ENCODE peak calls at places on chromosome 20, in four cellular contexts. J is choroid plexus epithelial cell, D is hepatocyte, P is A549. Q is an unnamed sample.

GRCh38 chr20:434661-435419 is 26.7 kb downstream of the RBCK1 start:
- DNase-seq in J (no peak), D (no peak), P (no peak), Q (no peak)

GRCh38 chr20:45704969-45705637 is at the start of gene WFDC10B:
- DNase-seq in J (no peak), D (no peak), P (no peak), Q (no peak)

GRCh38 chr20:45890077-45890996 is 671 bp downstream of the NEURL2 start:
- DNase-seq in J (peak; percentile 91), D (peak; percentile 92), P (peak; percentile 66), Q (peak; percentile 83)

GRCh38 chr20:29427201-29428060 is 1830.0 kb upstream of the DEFB115 start:
- DNase-seq in J (no peak), D (no peak), P (peak; percentile 57), Q (no peak)

GRCh38 chr20:20761302-20761701 is 48.9 kb upstream of the RALGAPA2 start:
- DNase-seq in J (no peak), D (no peak), P (no peak), Q (no peak)

GRCh38 chr20:6533321-6533720 is 234.2 kb upstream of the BMP2 start:
- DNase-seq in J (peak; percentile 61), D (peak; percentile 5), P (no peak), Q (peak; percentile 57)

GRCh38 chr20:46520976-46521579 is 7.7 kb upstream of the ZNF334 start:
- DNase-seq in J (peak; percentile 84), D (peak; percentile 75), P (peak; percentile 67), Q (peak; percentile 65)

GRCh38 chr20:1265226-1265915 is 723 bp upstream of the SNPH start:
- DNase-seq in J (no peak), D (no peak), P (no peak), Q (peak; percentile 9)

GRCh38 chr20:18323705-18324104 is 35.4 kb downstream of the ZNF133 start:
- DNase-seq in J (no peak), D (no peak), P (no peak), Q (no peak)

GRCh38 chr20:40493071-40493470 is 196.0 kb downstream of the MAFB start:
- DNase-seq in J (peak; percentile 92), D (peak; percentile 30), P (no peak), Q (peak; percentile 63)

GRCh38 chr20:35013421-35014411 is 58.0 kb downstream of the MYH7B start:
- DNase-seq in J (peak; percentile 18), D (no peak), P (no peak), Q (peak; percentile 54)

GRCh38 chr20:2401527-2401926 is 20.8 kb downstream of the TGM6 start:
- DNase-seq in J (no peak), D (no peak), P (no peak), Q (no peak)

GRCh38 chr20:20547221-20547875 is 165.1 kb downstream of the RALGAPA2 start:
- DNase-seq in J (peak; percentile 12), D (peak; percentile 28), P (no peak), Q (no peak)

GRCh38 chr20:17504326-17504897 is 26.8 kb downstream of the BFSP1 start:
- DNase-seq in J (no peak), D (no peak), P (no peak), Q (no peak)

GRCh38 chr20:5013682-5014447 is 12.6 kb upstream of the SLC23A2 start:
- DNase-seq in J (no peak), D (no peak), P (no peak), Q (no peak)

DNA sequence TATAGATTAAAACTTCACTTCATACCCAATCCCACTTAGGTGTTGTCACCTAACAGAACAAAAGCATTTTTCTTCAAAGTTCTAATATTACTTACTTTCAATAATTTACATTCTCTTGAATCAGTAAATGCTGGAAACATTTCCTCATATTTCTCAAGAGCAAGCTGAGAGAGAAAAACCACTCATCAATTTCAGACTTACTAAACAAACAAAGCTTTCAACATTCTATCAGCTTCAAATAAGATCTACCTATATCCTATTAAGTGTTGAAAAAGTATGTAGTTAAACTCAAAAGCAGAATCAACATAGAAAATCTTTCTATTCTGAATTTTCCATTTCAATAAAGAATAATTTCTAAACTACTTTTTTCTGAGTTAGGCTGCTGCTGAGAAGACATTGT is 17.8 kb downstream of the GZF1 start:
- DNase-seq in J (no peak), D (no peak), P (no peak), Q (no peak)
- H3K4me3 ChIP-seq in J (no peak overlapping the region), D (no peak overlapping the region), P (no peak overlapping the region), Q (no peak overlapping the region)

GRCh38 chr20:47786763-47787107 is 1.5 kb upstream of the SULF2 start:
- DNase-seq in J (no peak), D (no peak), P (no peak), Q (no peak)
- H3K4me3 ChIP-seq in J (peak overlapping the region; percentile 50), D (no peak overlapping the region), P (peak overlapping the region; percentile 69), Q (peak overlapping the region; percentile 74)

GRCh38 chr20:36306557-36307411 is 645 bp downstream of the DLGAP4 start:
- DNase-seq in J (no peak), D (no peak), P (no peak), Q (no peak)

GRCh38 chr20:36304786-36305495 is 1.2 kb upstream of the DLGAP4 start:
- DNase-seq in J (no peak), D (no peak), P (no peak), Q (no peak)

GRCh38 chr20:36303831-36304230 is 2.3 kb upstream of the DLGAP4 start:
- DNase-seq in J (no peak), D (no peak), P (no peak), Q (no peak)

GRCh38 chr20:36307412-36308317 is 1.5 kb downstream of the DLGAP4 start:
- DNase-seq in J (no peak), D (no peak), P (no peak), Q (no peak)

DNA sequence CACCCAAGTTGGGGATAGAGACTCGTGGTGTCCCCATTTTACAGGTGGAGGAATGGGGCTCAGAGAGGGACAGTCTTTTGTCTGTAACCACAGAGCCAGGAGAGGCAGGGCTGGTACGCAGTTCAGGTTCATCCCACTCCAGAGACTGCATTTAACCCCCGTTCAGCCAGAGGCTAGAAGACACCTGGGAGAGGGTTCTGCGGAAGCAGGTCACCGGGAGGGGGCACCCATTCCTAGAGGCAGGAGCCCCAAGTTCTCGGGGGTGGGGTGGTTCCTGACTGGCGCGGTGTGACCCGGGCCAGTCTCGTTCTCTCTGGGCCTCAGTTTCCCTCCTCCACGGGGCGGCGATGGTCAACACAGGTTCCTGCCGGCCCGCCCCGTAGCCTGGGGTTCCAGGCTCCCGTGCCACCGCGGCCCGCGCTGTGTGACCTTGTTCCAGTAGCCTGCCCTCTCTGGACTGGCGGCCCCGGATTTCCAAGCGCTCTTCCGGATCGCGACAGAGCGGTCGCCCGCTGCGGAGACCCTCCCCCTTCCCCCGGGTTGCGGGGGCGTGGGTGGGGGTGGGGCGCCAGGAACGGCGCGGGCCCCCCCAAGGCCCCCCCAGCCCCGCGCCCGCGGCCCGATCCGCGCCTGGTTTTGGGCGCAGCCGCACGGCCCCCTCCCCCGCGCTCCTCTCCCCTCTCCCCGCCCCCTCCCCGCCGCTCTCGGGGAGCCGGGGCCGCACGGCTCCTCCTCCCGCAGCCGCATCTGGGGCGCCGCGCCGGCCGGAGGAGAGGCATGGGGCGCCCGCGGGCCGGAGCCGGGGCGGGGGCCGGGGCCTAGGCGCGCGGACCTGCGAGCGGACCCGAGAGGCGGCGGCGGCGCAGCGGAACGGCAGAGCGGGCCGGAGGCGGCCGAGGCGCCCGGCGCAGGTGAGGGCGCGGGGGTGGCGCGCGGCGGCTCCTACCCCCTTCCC is at the start of gene DLGAP4:
- DNase-seq in J (no peak), D (no peak), P (no peak), Q (peak; percentile 15)
- H3K4me3 ChIP-seq in J (no peak within 1 kb of the TSS), D (no peak within 1 kb of the TSS), P (peak within 1 kb of the TSS; percentile 51), Q (no peak within 1 kb of the TSS)

GRCh38 chr20:63178445-63178818 is 37.5 kb downstream of the YTHDF1 start:
- DNase-seq in J (no peak), D (no peak), P (no peak), Q (peak; percentile 11)

GRCh38 chr20:63178889-63179751 is 36.8 kb downstream of the YTHDF1 start:
- DNase-seq in J (peak; percentile 11), D (peak; percentile 55), P (peak; percentile 49), Q (peak; percentile 36)

GRCh38 chr20:63176448-63177133 is 39.3 kb downstream of the YTHDF1 start:
- DNase-seq in J (no peak), D (no peak), P (peak; percentile 78), Q (no peak)

GRCh38 chr20:63177134-63177784 is 38.7 kb downstream of the YTHDF1 start:
- DNase-seq in J (no peak), D (peak; percentile 44), P (peak; percentile 66), Q (peak; percentile 3)

DNA sequence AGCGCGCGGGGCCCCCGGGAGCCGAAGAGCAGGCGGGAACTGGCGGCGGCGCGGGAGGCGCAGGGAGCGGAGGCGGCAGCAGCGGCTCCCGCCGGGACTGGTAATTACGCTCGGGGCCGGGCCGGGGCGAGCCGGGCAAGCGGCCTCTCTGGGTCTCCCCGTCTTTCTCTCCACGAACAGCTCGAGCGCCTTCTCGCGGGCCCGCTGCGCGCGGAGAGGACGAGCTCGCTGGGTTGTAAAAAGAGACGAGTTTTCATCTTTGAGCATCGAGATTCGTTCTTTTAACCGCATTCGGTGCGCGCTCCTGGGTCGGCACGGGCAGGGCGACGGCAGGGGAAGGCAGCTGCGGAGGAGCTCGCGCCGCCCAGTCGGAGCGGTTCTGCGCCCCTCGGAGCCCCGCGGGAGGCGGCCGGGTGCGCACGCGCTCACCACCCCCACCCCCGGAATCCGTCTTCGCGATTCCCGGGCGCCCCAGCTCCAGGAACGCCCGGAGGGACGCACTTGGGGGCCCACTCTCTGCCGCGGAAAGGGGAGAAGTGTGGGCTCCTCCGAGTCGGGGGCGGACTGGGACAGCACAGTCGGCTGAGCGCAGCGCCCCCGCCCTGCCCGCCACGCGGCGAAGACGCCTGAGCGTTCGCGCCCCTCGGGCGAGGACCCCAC is 38.0 kb downstream of the YTHDF1 start:
- DNase-seq in J (peak; percentile 7), D (no peak), P (peak; percentile 51), Q (peak; percentile 20)
- H3K4me3 ChIP-seq in J (no peak overlapping the region), D (no peak overlapping the region), P (peak overlapping the region; percentile 47), Q (no peak overlapping the region)

DNA sequence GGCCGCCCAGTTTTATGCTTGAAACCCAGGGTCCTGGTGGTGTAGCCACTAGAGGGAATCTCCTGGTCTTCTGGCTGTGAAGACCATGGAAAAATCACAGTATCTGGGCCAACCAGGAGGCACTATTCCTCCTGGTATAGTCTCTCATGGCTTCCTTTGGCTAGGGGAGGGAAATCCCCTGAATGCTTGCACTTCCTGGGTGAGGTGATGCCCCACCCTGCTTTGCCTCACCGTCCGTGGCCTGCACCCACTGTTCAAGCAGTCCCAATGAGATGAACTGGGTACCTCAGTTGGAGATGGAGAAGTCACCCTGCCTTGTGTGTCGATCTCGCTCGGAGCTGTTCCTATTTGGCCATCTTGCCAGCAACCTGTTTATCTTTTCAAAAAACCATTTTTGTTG is 10.1 kb upstream of the ZNF337 start:
- DNase-seq in J (no peak), D (no peak), P (no peak), Q (no peak)
- H3K4me3 ChIP-seq in J (no peak overlapping the region), D (no peak overlapping the region), P (no peak overlapping the region), Q (no peak overlapping the region)